ENCODE peak calls at places on chromosome 1, in six cellular contexts. One of them, this sample, is unnamed.

GRCh38 chr1:171266930-171267329 is 18.6 kb downstream of the FMO1 start:
- DNase-seq in activated CD4-positive, alpha-beta T cell treated with anti-CD3 and anti-CD28 coated beads, Interleukin-2, amount 50 U/mL, for 1 hour: no peak
- DNase-seq in caudate nucleus: no peak
- DNase-seq in RKO: no peak
- DNase-seq in iPS-NIHi11: no peak
- DNase-seq in mucosa of descending colon: no peak
- DNase-seq in this sample: no peak

GRCh38 chr1:93338426-93338825 is 7.3 kb upstream of the DR1 start:
- DNase-seq in mucosa of descending colon: no peak
- DNase-seq in RKO: peak
- DNase-seq in activated CD4-positive, alpha-beta T cell treated with anti-CD3 and anti-CD28 coated beads, Interleukin-2, amount 50 U/mL, for 1 hour: no peak
- DNase-seq in caudate nucleus: no peak
- DNase-seq in iPS-NIHi11: no peak
- DNase-seq in this sample: no peak

GRCh38 chr1:85936470-85936869 is 220.1 kb downstream of the COL24A1 start:
- DNase-seq in RKO: no peak
- DNase-seq in caudate nucleus: no peak
- DNase-seq in activated CD4-positive, alpha-beta T cell treated with anti-CD3 and anti-CD28 coated beads, Interleukin-2, amount 50 U/mL, for 1 hour: no peak
- DNase-seq in iPS-NIHi11: no peak
- DNase-seq in mucosa of descending colon: no peak
- DNase-seq in this sample: no peak

GRCh38 chr1:244353572-244354091 is 98.1 kb downstream of the ADSS2 start:
- DNase-seq in iPS-NIHi11: peak
- DNase-seq in caudate nucleus: peak
- DNase-seq in mucosa of descending colon: peak
- DNase-seq in activated CD4-positive, alpha-beta T cell treated with anti-CD3 and anti-CD28 coated beads, Interleukin-2, amount 50 U/mL, for 1 hour: no peak
- DNase-seq in RKO: peak
- DNase-seq in this sample: no peak

GRCh38 chr1:1678581-1679380 is 13.8 kb downstream of the SLC35E2B start:
- DNase-seq in caudate nucleus: no peak
- DNase-seq in iPS-NIHi11: peak
- DNase-seq in RKO: no peak
- DNase-seq in mucosa of descending colon: peak
- DNase-seq in activated CD4-positive, alpha-beta T cell treated with anti-CD3 and anti-CD28 coated beads, Interleukin-2, amount 50 U/mL, for 1 hour: no peak
- DNase-seq in this sample: no peak

GRCh38 chr1:225684741-225685140 is 31.8 kb upstream of the ENAH start:
- DNase-seq in RKO: no peak
- DNase-seq in mucosa of descending colon: no peak
- DNase-seq in caudate nucleus: no peak
- DNase-seq in activated CD4-positive, alpha-beta T cell treated with anti-CD3 and anti-CD28 coated beads, Interleukin-2, amount 50 U/mL, for 1 hour: no peak
- DNase-seq in iPS-NIHi11: no peak
- DNase-seq in this sample: no peak

GRCh38 chr1:161335796-161336195 is 21.6 kb downstream of the SDHC start:
- DNase-seq in RKO: no peak
- DNase-seq in caudate nucleus: no peak
- DNase-seq in activated CD4-positive, alpha-beta T cell treated with anti-CD3 and anti-CD28 coated beads, Interleukin-2, amount 50 U/mL, for 1 hour: no peak
- DNase-seq in mucosa of descending colon: no peak
- DNase-seq in iPS-NIHi11: no peak
- DNase-seq in this sample: no peak

GRCh38 chr1:218182455-218182854 is 102.6 kb upstream of the RRP15 start:
- DNase-seq in activated CD4-positive, alpha-beta T cell treated with anti-CD3 and anti-CD28 coated beads, Interleukin-2, amount 50 U/mL, for 1 hour: no peak
- DNase-seq in RKO: no peak
- DNase-seq in iPS-NIHi11: no peak
- DNase-seq in caudate nucleus: no peak
- DNase-seq in mucosa of descending colon: no peak
- DNase-seq in this sample: no peak

GRCh38 chr1:208895171-208895570 is 651.0 kb upstream of the PLXNA2 start:
- DNase-seq in mucosa of descending colon: no peak
- DNase-seq in caudate nucleus: no peak
- DNase-seq in RKO: no peak
- DNase-seq in activated CD4-positive, alpha-beta T cell treated with anti-CD3 and anti-CD28 coated beads, Interleukin-2, amount 50 U/mL, for 1 hour: no peak
- DNase-seq in iPS-NIHi11: no peak
- DNase-seq in this sample: no peak

GRCh38 chr1:223074427-223074826 is 68.6 kb downstream of the TLR5 start:
- DNase-seq in mucosa of descending colon: no peak
- DNase-seq in iPS-NIHi11: peak
- DNase-seq in caudate nucleus: no peak
- DNase-seq in RKO: no peak
- DNase-seq in activated CD4-positive, alpha-beta T cell treated with anti-CD3 and anti-CD28 coated beads, Interleukin-2, amount 50 U/mL, for 1 hour: no peak
- DNase-seq in this sample: no peak

GRCh38 chr1:158496379-158496778 is 24.4 kb downstream of the OR10R2 start:
- DNase-seq in caudate nucleus: no peak
- DNase-seq in RKO: peak
- DNase-seq in mucosa of descending colon: no peak
- DNase-seq in activated CD4-positive, alpha-beta T cell treated with anti-CD3 and anti-CD28 coated beads, Interleukin-2, amount 50 U/mL, for 1 hour: no peak
- DNase-seq in iPS-NIHi11: peak
- DNase-seq in this sample: no peak

GRCh38 chr1:62335656-62336055 is 16.4 kb upstream of the KANK4 start:
- DNase-seq in caudate nucleus: no peak
- DNase-seq in activated CD4-positive, alpha-beta T cell treated with anti-CD3 and anti-CD28 coated beads, Interleukin-2, amount 50 U/mL, for 1 hour: no peak
- DNase-seq in mucosa of descending colon: no peak
- DNase-seq in RKO: no peak
- DNase-seq in iPS-NIHi11: no peak
- DNase-seq in this sample: no peak

GRCh38 chr1:29984544-29985375 is 738.6 kb downstream of the MATN1 start:
- DNase-seq in iPS-NIHi11: no peak
- DNase-seq in caudate nucleus: no peak
- DNase-seq in RKO: no peak
- DNase-seq in mucosa of descending colon: no peak
- DNase-seq in activated CD4-positive, alpha-beta T cell treated with anti-CD3 and anti-CD28 coated beads, Interleukin-2, amount 50 U/mL, for 1 hour: no peak
- DNase-seq in this sample: no peak